ENCODE peak calls at places on chromosomes 16 and 17, in ten cellular contexts. B is RWPE1, T is mucosa of descending colon, R is bronchial epithelial cell, H is BE2C, U is left ventricle myocardium inferior, E is lung, A is kidney, Y is psoas muscle, O is A549. P is an unnamed sample.
A peak's percentile ranks its signal among the peaks of the same experiment; 100 is the strongest.

GRCh38 chr16:87562201-87562600 is 40.1 kb upstream of the JPH3 start:
- DNase-seq in E (no peak), R (no peak), O (no peak), U (no peak), H (no peak), Y (no peak), B (no peak), T (no peak), A (no peak), P (no peak)

GRCh38 chr17:65254166-65254565 is 117.0 kb downstream of the RGS9 start:
- DNase-seq in H (no peak), B (no peak), T (no peak), O (no peak), Y (no peak), E (no peak), U (no peak), R (peak; percentile 18), A (no peak), P (no peak)

GRCh38 chr16:70437582-70438324 is 1.1 kb downstream of the ST3GAL2 start:
- DNase-seq in A (no peak), H (peak; percentile 32), B (no peak), O (no peak), R (no peak), T (no peak), U (no peak), E (no peak), Y (no peak), P (no peak)

GRCh38 chr17:42591411-42591810 is 13.9 kb upstream of the PSMC3IP start:
- DNase-seq in B (peak; percentile 15), O (no peak), H (no peak), Y (no peak), A (no peak), R (no peak), T (no peak), E (no peak), U (no peak), P (no peak)

GRCh38 chr16:64830653-64831052 is 291.2 kb downstream of the CDH11 start:
- DNase-seq in Y (no peak), E (no peak), T (no peak), R (peak; percentile 13), H (no peak), U (no peak), A (no peak), B (no peak), O (no peak), P (no peak)

GRCh38 chr17:59617141-59617757 is 2.4 kb upstream of the CLTC start:
- DNase-seq in H (no peak), B (no peak), Y (no peak), A (no peak), R (peak; percentile 43), E (no peak), T (no peak), U (no peak), O (no peak), P (no peak)

GRCh38 chr16:3022208-3022696 is 1.5 kb downstream of the HCFC1R1 start:
- DNase-seq in H (peak; percentile 82), B (peak; percentile 89), O (peak; percentile 84), U (peak; percentile 88), A (peak; percentile 97), Y (peak; percentile 95), R (peak; percentile 90), E (peak; percentile 93), T (peak; percentile 91), P (peak; percentile 84)

GRCh38 chr16:55645986-55646385 is 9.8 kb upstream of the SLC6A2 start:
- DNase-seq in T (no peak), R (no peak), O (no peak), B (no peak), E (no peak), A (no peak), H (no peak), U (no peak), Y (no peak), P (no peak)

GRCh38 chr16:21242756-21243155 is 9.3 kb downstream of the ANKS4B start:
- DNase-seq in A (no peak), Y (no peak), T (no peak), E (no peak), H (no peak), U (no peak), B (no peak), R (no peak), O (no peak), P (no peak)

GRCh38 chr17:15915996-15916395 is 28.9 kb upstream of the ADORA2B start:
- DNase-seq in R (no peak), U (no peak), B (no peak), T (no peak), Y (no peak), H (no peak), A (no peak), E (no peak), O (no peak), P (no peak)

GRCh38 chr16:29663020-29663828 is at the start of gene SPN:
- DNase-seq in U (no peak), A (peak; percentile 75), R (no peak), H (no peak), Y (no peak), O (no peak), B (no peak), T (peak; percentile 69), E (no peak), P (no peak)

GRCh38 chr16:24645739-24646645 is 83.5 kb upstream of the TNRC6A start:
- DNase-seq in H (no peak), R (peak; percentile 99), Y (no peak), O (peak; percentile 90), T (no peak), E (peak; percentile 30), U (no peak), B (peak; percentile 95), A (no peak), P (no peak)

GRCh38 chr16:87914812-87915211 is 21.5 kb downstream of the CA5A start:
- DNase-seq in B (no peak), H (no peak), Y (no peak), U (no peak), E (no peak), O (no peak), A (no peak), T (no peak), R (no peak), P (no peak)

GRCh38 chr17:47742319-47743181 is 9.5 kb downstream of the TBX21 start:
- DNase-seq in U (no peak), R (no peak), T (no peak), H (peak; percentile 82), E (peak; percentile 4), B (no peak), Y (no peak), A (no peak), O (no peak), P (peak; percentile 39)
- TF ChIP-seq CTCF in U (peak; percentile 39), R (peak; percentile 13), T (no peak), H (peak; percentile 75), E (no peak), B (no peak), Y (no peak), A (peak; percentile 39), O (peak; percentile 26), P (peak; percentile 7)

DNA sequence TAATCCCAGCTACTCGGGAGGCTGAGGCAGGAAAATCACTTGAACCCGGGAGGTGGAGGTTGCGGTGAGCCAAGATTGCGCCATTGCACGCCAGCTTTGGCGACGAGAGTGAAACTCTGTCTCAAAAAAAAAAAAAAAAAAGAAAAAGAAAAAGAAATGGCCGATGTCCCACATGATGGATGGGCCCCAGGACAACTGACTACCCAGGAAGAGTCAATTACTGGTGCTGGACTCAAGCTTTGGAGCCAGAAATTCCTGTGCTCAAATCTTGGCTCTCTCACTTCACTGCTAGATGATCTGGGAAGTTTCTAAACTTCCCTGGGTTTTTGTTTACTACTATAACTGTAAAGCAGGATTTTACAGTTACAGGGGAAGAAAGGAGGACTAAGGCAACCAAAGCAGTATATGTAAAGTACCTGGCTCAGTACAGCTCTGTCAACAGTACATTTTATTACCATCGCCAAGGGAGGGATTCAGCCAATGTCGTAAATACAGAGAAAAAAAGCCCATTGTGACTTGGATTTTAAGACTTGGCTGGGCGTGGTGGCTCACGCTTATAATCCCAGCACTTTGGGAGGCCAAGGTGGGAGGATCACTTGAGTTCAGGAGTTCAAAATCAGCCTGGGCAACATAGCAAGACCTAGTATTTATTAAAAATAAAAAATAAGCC is 11.9 kb downstream of the C16orf86 start:
- DNase-seq in A (no peak), R (no peak), B (no peak), Y (no peak), H (no peak), O (no peak), T (no peak), U (no peak), E (no peak), P (no peak)
- TF ChIP-seq CTCF in A (no peak), R (no peak), B (no peak), Y (no peak), H (no peak), O (no peak), T (no peak), U (no peak), E (no peak), P (no peak)

DNA sequence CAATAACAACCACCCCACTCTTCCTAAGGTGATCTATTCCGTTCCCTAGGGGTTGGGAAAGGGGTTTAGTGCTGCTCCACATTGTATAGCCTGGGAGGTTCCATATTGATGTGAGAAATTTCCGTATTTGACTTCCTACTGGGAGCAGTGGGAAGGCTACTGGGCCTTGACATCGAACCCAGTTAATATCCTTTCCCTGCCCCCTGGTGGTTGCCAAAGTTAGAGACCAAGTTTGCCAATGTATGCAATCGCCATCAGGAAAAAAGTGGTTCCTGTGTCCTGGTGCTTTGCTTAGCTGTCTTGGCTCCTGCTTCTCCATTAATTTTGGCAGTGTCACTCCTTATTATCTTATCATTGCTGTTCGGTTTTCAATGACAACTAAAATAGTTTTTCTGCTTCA is 914.9 kb downstream of the KCNJ2 start:
- DNase-seq in A (no peak), O (peak; percentile 20), U (no peak), H (peak; percentile 80), R (peak; percentile 49), E (peak; percentile 35), T (no peak), Y (no peak), B (peak; percentile 30), P (no peak)
- TF ChIP-seq CTCF in A (peak; percentile 23), O (peak; percentile 38), U (peak; percentile 31), H (peak; percentile 85), R (peak; percentile 65), E (no peak), T (no peak), Y (no peak), B (peak; percentile 19), P (no peak)

DNA sequence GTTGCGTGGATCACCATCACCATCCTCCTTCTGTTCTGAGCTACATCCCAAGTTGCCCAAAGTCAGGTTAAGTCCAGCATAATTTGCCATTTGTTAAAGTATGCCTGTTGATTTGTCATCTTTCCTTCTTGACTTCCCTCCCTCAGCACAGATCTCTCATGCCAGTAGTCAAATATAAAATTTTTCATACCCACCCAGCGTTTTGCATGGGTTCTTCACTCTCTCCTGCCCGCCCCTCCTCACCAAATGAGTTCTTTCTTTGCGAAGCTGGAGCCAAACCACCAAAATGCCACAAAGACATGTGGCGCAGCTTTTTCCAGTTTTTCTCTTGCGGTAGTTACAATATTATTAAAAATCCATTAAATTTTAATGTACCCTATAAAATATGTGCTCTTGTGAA is 167.2 kb downstream of the MSI2 start:
- DNase-seq in H (no peak), O (no peak), E (no peak), R (no peak), A (no peak), U (no peak), B (no peak), T (no peak), Y (no peak), P (no peak)
- TF ChIP-seq CTCF in H (no peak), O (no peak), E (no peak), R (no peak), A (no peak), U (no peak), B (no peak), T (no peak), Y (no peak), P (no peak)

GRCh38 chr16:89167425-89167941 is 4.1 kb upstream of the CDH15 start:
- DNase-seq in U (peak; percentile 78), O (peak; percentile 77), A (peak; percentile 96), B (peak; percentile 59), R (peak; percentile 30), Y (peak; percentile 86), E (peak; percentile 84), T (peak; percentile 90), H (peak; percentile 97), P (peak; percentile 88)
- TF ChIP-seq CTCF in U (peak; percentile 83), O (peak; percentile 90), A (peak; percentile 64), B (peak; percentile 79), R (peak; percentile 97), Y (peak; percentile 80), E (peak; percentile 77), T (peak; percentile 79), H (peak; percentile 74), P (peak; percentile 80)